ENCODE peak calls at places on chromosomes 1 and 21, in five cellular contexts. I is IMR-90, Q is mesendoderm, X is H1, Y is neuronal stem cell. F is an unnamed sample.

GRCh38 chr1:160522622-160523345 is at the start of gene SLAMF6:
- DNase-seq in I (no peak), Q (no peak), X (no peak), Y (no peak), F (no peak)

GRCh38 chr21:45169001-45169400 is 94.6 kb downstream of the ADARB1 start:
- DNase-seq in I (no peak), Q (no peak), X (no peak), Y (no peak), F (no peak)

GRCh38 chr1:186057086-186057485 is 318.0 kb downstream of the TPR start:
- DNase-seq in I (no peak), Q (no peak), X (no peak), Y (no peak), F (no peak)

GRCh38 chr1:181353526-181353925 is 129.8 kb upstream of the CACNA1E start:
- DNase-seq in I (no peak), Q (no peak), X (no peak), Y (no peak), F (no peak)

GRCh38 chr1:23478896-23479790 is 4.8 kb downstream of the ASAP3 start:
- DNase-seq in I (peak; percentile 72), Q (no peak), X (no peak), Y (no peak), F (no peak)

GRCh38 chr1:221517961-221518360 is 223.9 kb downstream of the DUSP10 start:
- DNase-seq in I (no peak), Q (no peak), X (no peak), Y (no peak), F (no peak)

GRCh38 chr21:44800971-44801467 is 601 bp downstream of the UBE2G2 start:
- DNase-seq in I (peak; percentile 26), Q (peak; percentile 72), X (no peak), Y (no peak), F (no peak)

GRCh38 chr1:2935766-2936390 is 85.4 kb upstream of the ACTRT2 start:
- DNase-seq in I (no peak), Q (no peak), X (no peak), Y (no peak), F (no peak)

GRCh38 chr1:39269791-39270342 is 65.4 kb downstream of the MACF1 start:
- DNase-seq in I (peak; percentile 82), Q (peak; percentile 76), X (no peak), Y (no peak), F (no peak)

GRCh38 chr1:205572426-205572825 is 59.4 kb downstream of the ELK4 start:
- DNase-seq in I (no peak), Q (no peak), X (no peak), Y (no peak), F (peak; percentile 1)

GRCh38 chr1:62765981-62766380 is 18.0 kb upstream of the ATG4C start:
- DNase-seq in I (no peak), Q (no peak), X (no peak), Y (no peak), F (no peak)

GRCh38 chr1:77831976-77832695 is 52.7 kb downstream of the MIGA1 start:
- DNase-seq in I (peak; percentile 76), Q (no peak), X (no peak), Y (no peak), F (no peak)

GRCh38 chr1:26971590-26971989 is 11.3 kb upstream of the KDF1 start:
- DNase-seq in I (no peak), Q (no peak), X (no peak), Y (no peak), F (no peak)

GRCh38 chr21:29656504-29657227 is 283.1 kb downstream of the GRIK1 start:
- DNase-seq in I (peak; percentile 85), Q (peak; percentile 16), X (no peak), Y (no peak), F (no peak)

GRCh38 chr1:8782955-8783354 is 34.5 kb downstream of the RERE start:
- DNase-seq in I (no peak), Q (no peak), X (no peak), Y (no peak), F (no peak)

GRCh38 chr1:8302181-8302681 is 15.7 kb upstream of the SLC45A1 start:
- DNase-seq in I (no peak), Q (no peak), X (no peak), Y (no peak), F (no peak)

GRCh38 chr1:194024659-194025058 is 838.2 kb upstream of the B3GALT2 start:
- DNase-seq in I (peak; percentile 81), Q (no peak), X (no peak), Y (no peak), F (no peak)

GRCh38 chr1:11836955-11837766 is 10.4 kb downstream of the NPPA start:
- DNase-seq in I (no peak), Q (no peak), X (no peak), Y (no peak), F (no peak)

GRCh38 chr1:207817778-207818751 is 66.2 kb downstream of the CD46 start:
- DNase-seq in I (no peak), Q (no peak), X (no peak), Y (no peak), F (no peak)

GRCh38 chr1:188668083-188668482 is 1809.6 kb downstream of the BRINP3 start:
- DNase-seq in I (no peak), Q (peak; percentile 66), X (no peak), Y (no peak), F (peak; percentile 46)

GRCh38 chr1:243416510-243416909 is 160.7 kb downstream of the SDCCAG8 start:
- DNase-seq in I (no peak), Q (no peak), X (no peak), Y (no peak), F (no peak)

GRCh38 chr1:19473119-19473518 is 12.2 kb downstream of the CAPZB start:
- DNase-seq in I (no peak), Q (no peak), X (no peak), Y (no peak), F (no peak)

GRCh38 chr1:168945870-168946269 is 160.6 kb upstream of the ATP1B1 start:
- DNase-seq in I (no peak), Q (no peak), X (no peak), Y (no peak), F (no peak)

GRCh38 chr21:43734131-43734634 is 15.3 kb downstream of the PDXK start:
- DNase-seq in I (no peak), Q (no peak), X (no peak), Y (no peak), F (no peak)

GRCh38 chr1:169102567-169102966 is 3.9 kb upstream of the ATP1B1 start:
- DNase-seq in I (peak; percentile 85), Q (no peak), X (no peak), Y (no peak), F (no peak)

GRCh38 chr1:152539901-152540300 is 25.6 kb downstream of the CRCT1 start:
- DNase-seq in I (no peak), Q (peak; percentile 1), X (no peak), Y (no peak), F (no peak)

GRCh38 chr1:17669866-17670451 is 85.2 kb upstream of the ACTL8 start:
- DNase-seq in I (no peak), Q (no peak), X (no peak), Y (no peak), F (no peak)

GRCh38 chr1:209383422-209383821 is 200.1 kb upstream of the CAMK1G start:
- DNase-seq in I (no peak), Q (no peak), X (no peak), Y (no peak), F (no peak)

GRCh38 chr1:183244466-183244865 is 58.4 kb downstream of the LAMC2 start:
- DNase-seq in I (peak; percentile 28), Q (no peak), X (no peak), Y (no peak), F (no peak)

GRCh38 chr1:40593449-40594186 is 62.2 kb downstream of the ZNF684 start:
- DNase-seq in I (no peak), Q (no peak), X (no peak), Y (no peak), F (no peak)

GRCh38 chr1:2492091-2492490 is 16.0 kb downstream of the PLCH2 start:
- DNase-seq in I (no peak), Q (no peak), X (no peak), Y (no peak), F (no peak)

GRCh38 chr1:19656780-19657475 is 7.7 kb upstream of the HTR6 start:
- DNase-seq in I (no peak), Q (no peak), X (no peak), Y (no peak), F (no peak)

GRCh38 chr1:31531177-31532000 is 44.9 kb upstream of the TINAGL1 start:
- DNase-seq in I (peak; percentile 70), Q (peak; percentile 80), X (no peak), Y (no peak), F (no peak)

GRCh38 chr1:75548721-75549480 is 62.0 kb downstream of the SLC44A5 start:
- DNase-seq in I (no peak), Q (no peak), X (no peak), Y (no peak), F (no peak)

GRCh38 chr1:43348809-43349593 is 9.8 kb upstream of the CDC20 start:
- DNase-seq in I (no peak), Q (peak; percentile 95), X (peak; percentile 88), Y (peak; percentile 89), F (peak; percentile 98)

GRCh38 chr1:43346636-43347035 is 9.0 kb downstream of the MPL start:
- DNase-seq in I (no peak), Q (no peak), X (no peak), Y (no peak), F (no peak)

GRCh38 chr1:43349594-43350306 is 9.0 kb upstream of the CDC20 start:
- DNase-seq in I (peak; percentile 92), Q (no peak), X (no peak), Y (no peak), F (no peak)

GRCh38 chr1:43350976-43351375 is 7.8 kb upstream of the CDC20 start:
- DNase-seq in I (no peak), Q (no peak), X (no peak), Y (no peak), F (no peak)

GRCh38 chr1:43348343-43348808 is 10.4 kb upstream of the CDC20 start:
- DNase-seq in I (no peak), Q (no peak), X (no peak), Y (no peak), F (no peak)
- H4K8ac ChIP-seq in I (peak overlapping the region; percentile 50), Q (no peak overlapping the region), X (peak overlapping the region; percentile 97), Y (no peak overlapping the region), F (no peak overlapping the region)

GRCh38 chr1:201535046-201535777 is 3.7 kb upstream of the NAV1 start:
- DNase-seq in I (peak; percentile 68), Q (no peak), X (no peak), Y (no peak), F (no peak)
- H4K8ac ChIP-seq in I (peak overlapping the region; percentile 9), Q (no peak overlapping the region), X (no peak overlapping the region), Y (no peak overlapping the region), F (no peak overlapping the region)

GRCh38 chr1:164781980-164782379 is 223.0 kb downstream of the PBX1 start:
- DNase-seq in I (no peak), Q (no peak), X (no peak), Y (no peak), F (no peak)
- H4K8ac ChIP-seq in I (no peak overlapping the region), Q (no peak overlapping the region), X (no peak overlapping the region), Y (no peak overlapping the region), F (no peak overlapping the region)

GRCh38 chr1:204456826-204457361 is 37.7 kb downstream of the PIK3C2B start:
- DNase-seq in I (no peak), Q (no peak), X (no peak), Y (no peak), F (no peak)
- H4K8ac ChIP-seq in I (no peak overlapping the region), Q (no peak overlapping the region), X (no peak overlapping the region), Y (no peak overlapping the region), F (no peak overlapping the region)